ENCODE peak calls at places on chromosomes 2 and 18, in seven cellular contexts. K is breast epithelium; T is cardiac muscle cell; M is hepatocyte; Z is CD8-positive, alpha-beta T cell; H is AG09319; I is fibroblast of the aortic adventitia. F is an unnamed sample.

GRCh38 chr18:79411614-79412526 is 16.1 kb downstream of the NFATC1 start:
- DNase-seq in K (no peak), T (no peak), M (no peak), Z (no peak), H (no peak), I (no peak), F (no peak)

GRCh38 chr2:212032536-212033219 is 505.9 kb downstream of the ERBB4 start:
- DNase-seq in K (no peak), T (peak; percentile 75), M (no peak), Z (no peak), H (no peak), I (peak; percentile 77), F (no peak)

GRCh38 chr2:174644406-174644805 is 46.8 kb upstream of the WIPF1 start:
- DNase-seq in K (no peak), T (no peak), M (no peak), Z (no peak), H (no peak), I (no peak), F (no peak)

GRCh38 chr18:79769698-79770500 is 27.8 kb upstream of the KCNG2 start:
- DNase-seq in K (no peak), T (no peak), M (no peak), Z (no peak), H (no peak), I (no peak), F (no peak)

GRCh38 chr2:58541511-58541910 is 300.4 kb upstream of the FANCL start:
- DNase-seq in K (no peak), T (no peak), M (no peak), Z (no peak), H (no peak), I (no peak), F (no peak)

GRCh38 chr2:46988733-46989481 is 73.3 kb upstream of the MCFD2 start:
- DNase-seq in K (peak; percentile 84), T (no peak), M (no peak), Z (no peak), H (no peak), I (no peak), F (no peak)

GRCh38 chr2:204529795-204530463 is 15.3 kb upstream of the PARD3B start:
- DNase-seq in K (no peak), T (no peak), M (peak; percentile 31), Z (no peak), H (no peak), I (no peak), F (no peak)

GRCh38 chr2:45089554-45090261 is 80.5 kb upstream of the SIX2 start:
- DNase-seq in K (no peak), T (no peak), M (no peak), Z (no peak), H (no peak), I (no peak), F (no peak)

GRCh38 chr18:36771246-36771645 is 57.6 kb downstream of the TPGS2 start:
- DNase-seq in K (no peak), T (no peak), M (no peak), Z (no peak), H (no peak), I (no peak), F (no peak)

GRCh38 chr2:1132328-1132964 is 181.8 kb downstream of the SNTG2 start:
- DNase-seq in K (no peak), T (no peak), M (no peak), Z (no peak), H (no peak), I (no peak), F (no peak)

GRCh38 chr2:232389327-232389726 is 10.8 kb downstream of the ALPP start:
- DNase-seq in K (no peak), T (peak; percentile 51), M (no peak), Z (no peak), H (no peak), I (peak; percentile 15), F (no peak)

GRCh38 chr2:180829261-180829660 is 151.1 kb upstream of the UBE2E3 start:
- DNase-seq in K (no peak), T (no peak), M (no peak), Z (no peak), H (no peak), I (no peak), F (no peak)

GRCh38 chr2:237598468-237599208 is 8.1 kb upstream of the RAB17 start:
- DNase-seq in K (no peak), T (no peak), M (no peak), Z (no peak), H (no peak), I (no peak), F (no peak)

GRCh38 chr2:139031722-139032121 is 251.5 kb upstream of the NXPH2 start:
- DNase-seq in K (no peak), T (peak; percentile 20), M (peak; percentile 11), Z (no peak), H (no peak), I (peak; percentile 4), F (no peak)

GRCh38 chr2:231343988-231344387 is 51.5 kb upstream of the B3GNT7 start:
- DNase-seq in K (no peak), T (no peak), M (no peak), Z (no peak), H (no peak), I (no peak), F (no peak)

GRCh38 chr2:59947917-59948534 is 605.4 kb downstream of the BCL11A start:
- DNase-seq in K (no peak), T (no peak), M (peak; percentile 9), Z (no peak), H (no peak), I (no peak), F (no peak)

GRCh38 chr18:50659091-50660003 is 99.5 kb downstream of the MAPK4 start:
- DNase-seq in K (no peak), T (peak; percentile 90), M (peak; percentile 74), Z (no peak), H (no peak), I (peak; percentile 2), F (no peak)

DNA sequence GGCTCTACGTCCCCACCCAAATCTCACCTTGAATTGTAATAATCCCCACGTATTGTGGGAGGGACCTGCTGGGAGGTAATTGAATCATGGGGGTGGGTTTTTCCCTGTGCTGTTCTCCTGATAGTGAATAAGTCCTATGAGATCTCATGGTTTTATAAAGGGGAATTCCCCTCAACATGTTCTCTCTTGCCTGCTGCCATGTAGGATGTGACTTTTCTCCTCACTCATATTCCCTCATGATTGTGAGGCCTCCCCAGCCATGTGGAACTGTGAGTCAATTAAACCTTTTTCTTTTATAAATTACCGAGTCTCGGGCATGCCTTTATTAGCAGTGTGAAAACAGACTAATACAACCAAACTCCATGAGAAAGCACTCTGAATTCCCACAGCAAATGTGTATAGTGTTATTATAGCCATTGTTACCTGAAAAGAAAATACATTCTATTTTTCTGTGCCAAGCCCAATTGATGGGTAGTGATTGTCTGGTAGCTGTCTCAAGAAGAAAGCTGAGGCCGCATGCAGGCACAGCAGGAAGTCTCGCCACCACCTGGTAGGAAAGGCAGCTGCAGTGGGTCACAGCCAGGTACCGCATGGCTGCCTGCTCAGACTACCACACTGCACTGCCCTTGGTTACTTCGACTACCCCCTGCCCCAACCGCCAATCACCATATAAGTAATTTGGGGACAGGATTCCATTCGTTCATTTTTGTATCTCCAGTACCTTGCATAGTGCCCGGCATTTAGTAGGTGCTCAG is 10.3 kb upstream of the ZBTB7C start:
- DNase-seq in K (no peak), T (no peak), M (no peak), Z (no peak), H (no peak), I (no peak), F (no peak)
- TF ChIP-seq CTCF in K (no peak), T (no peak), M (peak; percentile 16), Z (no peak), H (no peak), I (no peak), F (no peak)

DNA sequence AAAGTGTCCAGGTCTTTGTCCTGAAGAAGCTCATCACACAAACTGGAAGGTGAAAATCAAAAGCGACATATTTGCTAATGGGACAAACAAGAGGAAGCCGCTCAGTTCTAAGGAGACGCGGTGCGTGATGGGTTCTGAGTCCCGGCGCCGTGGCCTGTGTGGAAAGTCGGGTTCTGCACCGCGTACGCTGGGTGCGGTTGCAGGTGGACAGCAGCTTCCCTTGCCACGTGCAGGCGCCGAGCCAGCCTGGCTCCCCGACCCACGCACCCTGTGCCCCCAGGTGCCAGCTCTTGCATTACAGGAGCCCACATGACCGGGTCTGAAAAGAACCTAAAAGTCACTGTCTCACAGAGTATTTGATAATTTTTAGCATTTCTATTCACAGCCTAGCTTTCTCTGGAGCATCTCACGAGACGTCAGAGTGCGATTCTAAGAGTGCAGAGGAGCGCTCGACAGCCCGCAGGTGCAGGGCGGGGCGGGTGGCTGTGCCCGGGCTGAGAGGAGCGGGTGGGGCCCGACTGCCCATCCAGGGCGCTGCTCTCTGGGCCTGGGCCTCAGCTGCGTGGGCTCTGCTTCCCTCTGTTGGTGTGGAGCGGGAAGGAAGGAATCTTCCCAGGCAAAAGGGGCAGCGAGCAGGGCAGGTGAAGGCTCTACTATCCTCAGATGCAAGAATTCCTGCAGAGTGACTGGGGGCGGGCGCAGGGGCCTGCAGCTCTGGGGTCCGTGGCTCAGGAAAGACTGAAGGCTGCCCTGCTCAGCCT is 39.4 kb downstream of the MYT1L start:
- DNase-seq in K (no peak), T (no peak), M (peak; percentile 55), Z (no peak), H (no peak), I (no peak), F (no peak)
- TF ChIP-seq CTCF in K (peak; percentile 27), T (no peak), M (peak; percentile 56), Z (no peak), H (no peak), I (no peak), F (peak; percentile 53)

DNA sequence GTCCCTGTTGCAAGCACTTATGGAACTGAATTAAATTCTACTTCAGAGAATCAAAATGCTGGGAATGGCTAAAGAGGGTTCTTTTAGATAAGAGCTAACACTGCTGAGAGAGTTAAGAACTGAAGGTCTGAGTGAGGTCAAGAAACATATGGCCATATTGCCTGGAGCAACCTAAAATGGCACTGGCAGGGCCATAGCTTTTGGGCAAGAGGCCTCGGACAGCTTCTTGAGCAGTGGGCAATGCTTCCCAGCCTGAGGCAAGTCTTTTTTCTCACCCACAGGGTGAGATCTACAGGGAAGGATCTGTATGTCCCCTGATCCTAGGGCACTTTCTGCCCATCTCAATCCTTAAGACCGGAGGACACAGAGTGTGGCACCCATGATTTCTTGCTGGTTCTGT is 244.6 kb upstream of the NT5C1B start:
- DNase-seq in K (no peak), T (no peak), M (no peak), Z (no peak), H (no peak), I (peak; percentile 30), F (no peak)
- TF ChIP-seq CTCF in K (no peak), T (no peak), M (no peak), Z (no peak), H (no peak), I (no peak), F (no peak)

GRCh38 chr2:42957109-42958035 is 165.0 kb upstream of the HAAO start:
- DNase-seq in K (no peak), T (peak; percentile 49), M (peak; percentile 58), Z (no peak), H (no peak), I (peak; percentile 55), F (no peak)

GRCh38 chr2:42958036-42958370 is 165.6 kb upstream of the HAAO start:
- DNase-seq in K (no peak), T (no peak), M (no peak), Z (no peak), H (no peak), I (no peak), F (no peak)

GRCh38 chr2:42953216-42953615 is 160.8 kb upstream of the HAAO start:
- DNase-seq in K (no peak), T (no peak), M (no peak), Z (no peak), H (no peak), I (no peak), F (no peak)

GRCh38 chr2:42951263-42951938 is 159.0 kb upstream of the HAAO start:
- DNase-seq in K (no peak), T (no peak), M (no peak), Z (no peak), H (no peak), I (no peak), F (no peak)

GRCh38 chr2:42954227-42954962 is 162.0 kb upstream of the HAAO start:
- DNase-seq in K (no peak), T (peak; percentile 89), M (no peak), Z (no peak), H (no peak), I (peak; percentile 81), F (no peak)
- TF ChIP-seq CTCF in K (no peak), T (peak; percentile 46), M (no peak), Z (no peak), H (no peak), I (no peak), F (peak; percentile 19)

F was measured in osteocyte.